ENCODE peak calls at places on chromosomes 6 and 20, in ten cellular contexts. O is tibial nerve; Y is HAP-1; T is stimulated activated CD4-positive, alpha-beta T cell treated with anti-CD3 and anti-CD28 coated beads, Interleukin-4, amount 100 ng/mL, for 4 hours; C is colonic mucosa; U is activated CD4-positive, CD25-positive, alpha-beta regulatory T cell; I is T-helper 9 cell; M is T-helper 2 cell treated with Interferon-gamma antibody and Interleukin-4, amounts not matched to agents 5 μg/mL and 100 μg/mL, for 36 hours; X is body of pancreas; L is mucosa of descending colon. A is an unnamed sample.
A peak's percentile ranks its signal among the peaks of the same experiment; 100 is the strongest.

GRCh38 chr6:27891300-27891913 is 20.8 kb downstream of the OR2B2 start:
- DNase-seq in O (no peak), Y (no peak), T (no peak), C (no peak), U (no peak), I (no peak), M (no peak), X (no peak), L (no peak), A (no peak)

GRCh38 chr6:141486942-141487341 is 645.8 kb upstream of the GJE1 start:
- DNase-seq in O (no peak), Y (no peak), T (no peak), C (no peak), U (no peak), I (no peak), M (no peak), X (no peak), L (no peak), A (no peak)

GRCh38 chr20:32534661-32535240 is 50.4 kb downstream of the NOL4L start:
- DNase-seq in O (no peak), Y (no peak), T (peak; percentile 80), C (no peak), U (no peak), I (peak; percentile 58), M (peak; percentile 47), X (no peak), L (no peak), A (peak; percentile 39)

GRCh38 chr20:63152322-63153253 is 63.3 kb downstream of the YTHDF1 start:
- DNase-seq in O (no peak), Y (no peak), T (no peak), C (no peak), U (no peak), I (no peak), M (no peak), X (no peak), L (peak; percentile 6), A (no peak)

GRCh38 chr6:138963119-138963518 is 24.9 kb downstream of the REPS1 start:
- DNase-seq in O (no peak), Y (no peak), T (no peak), C (no peak), U (no peak), I (no peak), M (no peak), X (no peak), L (no peak), A (no peak)

GRCh38 chr20:17868146-17868545 is 100.4 kb downstream of the SNX5 start:
- DNase-seq in O (no peak), Y (peak; percentile 89), T (no peak), C (no peak), U (no peak), I (no peak), M (no peak), X (no peak), L (no peak), A (no peak)

GRCh38 chr20:20827992-20828597 is 115.7 kb upstream of the RALGAPA2 start:
- DNase-seq in O (no peak), Y (no peak), T (no peak), C (no peak), U (no peak), I (no peak), M (no peak), X (no peak), L (no peak), A (no peak)

GRCh38 chr6:135496805-135497411 is 632 bp downstream of the AHI1 start:
- DNase-seq in O (no peak), Y (peak; percentile 12), T (no peak), C (no peak), U (no peak), I (no peak), M (no peak), X (no peak), L (no peak), A (no peak)